ENCODE peak calls at places on chromosomes 16 and 17, in four cellular contexts. Y is astrocyte of the spinal cord, L is gastrocnemius medialis, F is HFF-Myc. W is an unnamed sample.

GRCh38 chr16:75203106-75203505 is 3.9 kb downstream of the CTRB2 start:
- DNase-seq in Y (no peak), L (no peak), F (no peak), W (no peak)

GRCh38 chr17:82435103-82435502 is 15.4 kb downstream of the CYBC1 start:
- DNase-seq in Y (no peak), L (no peak), F (no peak), W (no peak)

GRCh38 chr16:54342001-54342776 is 55.6 kb upstream of the IRX3 start:
- DNase-seq in Y (no peak), L (no peak), F (no peak), W (no peak)

GRCh38 chr17:2723505-2723996 is 12.0 kb upstream of the CLUH start:
- DNase-seq in Y (no peak), L (no peak), F (no peak), W (no peak)

GRCh38 chr17:16464001-16464640 is 27.9 kb downstream of the LRRC75A start:
- DNase-seq in Y (no peak), L (no peak), F (no peak), W (no peak)

GRCh38 chr16:53529529-53529928 is 26.5 kb upstream of the AKTIP start:
- DNase-seq in Y (no peak), L (no peak), F (no peak), W (no peak)

GRCh38 chr16:56303066-56303705 is 111.9 kb downstream of the GNAO1 start:
- DNase-seq in Y (no peak), L (no peak), F (no peak), W (no peak)

GRCh38 chr17:57774872-57775271 is 29.8 kb upstream of the CCDC182 start:
- DNase-seq in Y (no peak), L (no peak), F (no peak), W (no peak)

GRCh38 chr17:59165933-59166342 is 10.4 kb downstream of the PRR11 start:
- DNase-seq in Y (peak; percentile 71), L (no peak), F (peak; percentile 55), W (no peak)

DNA sequence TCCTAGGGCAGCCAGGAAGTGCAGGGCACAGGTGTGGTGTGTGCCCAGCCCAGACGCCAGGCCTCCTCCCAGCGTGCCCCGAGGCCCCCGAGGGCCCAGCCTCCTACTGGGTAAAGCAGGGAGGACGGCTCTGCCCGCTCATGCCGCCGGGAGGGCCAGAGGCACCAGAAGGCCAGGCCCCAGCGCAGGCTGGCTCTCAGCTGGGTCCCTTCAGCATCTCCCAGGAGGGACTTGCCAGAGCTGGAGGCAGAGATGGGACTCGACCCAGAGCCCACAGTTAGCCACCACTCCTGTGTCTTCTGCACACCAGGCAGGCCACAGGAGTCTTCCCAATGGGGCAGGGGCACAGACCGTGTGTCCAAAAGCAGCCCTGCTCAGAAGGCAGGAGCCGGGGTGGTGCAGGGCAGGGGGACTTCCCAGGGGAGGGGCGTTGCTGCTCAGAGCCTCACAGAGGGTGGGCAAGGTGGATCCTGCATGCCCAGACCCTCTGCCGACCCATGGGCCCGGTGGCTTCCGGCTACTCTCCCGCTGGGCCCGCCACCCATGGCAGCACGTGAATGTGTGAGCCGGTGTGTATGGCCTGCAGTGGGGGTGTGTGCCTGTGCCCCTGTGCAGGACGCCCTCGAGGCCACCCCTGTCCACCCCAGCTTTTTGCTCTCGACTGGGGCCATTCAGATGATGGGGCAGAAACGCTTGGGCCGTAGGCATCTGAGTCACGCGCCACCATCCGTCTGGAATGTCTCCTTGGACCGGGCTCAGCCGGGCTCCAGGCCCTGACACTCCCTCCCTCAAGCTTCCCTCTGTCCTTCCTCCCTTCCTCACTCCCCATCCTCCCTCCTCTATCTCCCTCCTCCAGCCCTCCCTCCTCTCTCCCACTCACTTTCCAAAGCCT is 5.7 kb upstream of the ZNF469 start:
- DNase-seq in Y (no peak), L (no peak), F (no peak), W (no peak)
- TF ChIP-seq CTCF in Y (no peak), L (no peak), F (no peak), W (no peak)

GRCh38 chr17:64269687-64270649 is 6.9 kb upstream of the TEX2 start:
- DNase-seq in Y (no peak), L (no peak), F (no peak), W (no peak)
- H3K4me3 ChIP-seq in Y (no peak overlapping the region), L (no peak overlapping the region), F (no peak overlapping the region), W (no peak overlapping the region)

GRCh38 chr17:45990836-45991235 is 8.2 kb upstream of the STH start:
- DNase-seq in Y (no peak), L (no peak), F (no peak), W (no peak)
- TF ChIP-seq CTCF in Y (peak; percentile 5), L (no peak), F (peak; percentile 11), W (no peak)

GRCh38 chr17:29931253-29931932 is 1.4 kb upstream of the SSH2 start:
- DNase-seq in Y (peak; percentile 79), L (peak; percentile 53), F (peak; percentile 73), W (no peak)
- H3K4me3 ChIP-seq in Y (peak overlapping the region; percentile 88), L (peak overlapping the region; percentile 90), F (peak overlapping the region; percentile 80), W (no peak overlapping the region)